ENCODE peak calls at places on chromosomes 12 and 14, in five cellular contexts. One of them, this sample, is unnamed.

GRCh38 chr14:87483651-87484260 is 509.2 kb downstream of the GALC start:
- DNase-seq in naive thymus-derived CD4-positive, alpha-beta T cell: no peak
- DNase-seq in GM23248: peak; percentile 21
- DNase-seq in adipocyte: no peak
- DNase-seq in WERI-Rb-1: no peak
- DNase-seq in this sample: no peak

GRCh38 chr12:9673404-9674225 is 4.1 kb downstream of the CLEC2D start:
- DNase-seq in naive thymus-derived CD4-positive, alpha-beta T cell: peak; percentile 36
- DNase-seq in WERI-Rb-1: no peak
- DNase-seq in GM23248: peak; percentile 89
- DNase-seq in adipocyte: peak; percentile 71
- DNase-seq in this sample: peak; percentile 91

GRCh38 chr14:87111741-87112140 is 881.2 kb downstream of the GALC start:
- DNase-seq in GM23248: no peak
- DNase-seq in naive thymus-derived CD4-positive, alpha-beta T cell: no peak
- DNase-seq in adipocyte: no peak
- DNase-seq in WERI-Rb-1: no peak
- DNase-seq in this sample: no peak

GRCh38 chr12:124636138-124636968 is 68.9 kb upstream of the NCOR2 start:
- DNase-seq in naive thymus-derived CD4-positive, alpha-beta T cell: peak; percentile 45
- DNase-seq in WERI-Rb-1: peak; percentile 44
- DNase-seq in GM23248: peak; percentile 66
- DNase-seq in adipocyte: no peak
- DNase-seq in this sample: peak; percentile 95

GRCh38 chr14:100835278-100836052 is 9.5 kb downstream of the MEG3 start:
- DNase-seq in GM23248: no peak
- DNase-seq in WERI-Rb-1: no peak
- DNase-seq in adipocyte: no peak
- DNase-seq in naive thymus-derived CD4-positive, alpha-beta T cell: no peak
- DNase-seq in this sample: no peak

GRCh38 chr12:48818831-48819590 is 715 bp downstream of the CACNB3 start:
- DNase-seq in GM23248: peak; percentile 43
- DNase-seq in naive thymus-derived CD4-positive, alpha-beta T cell: peak; percentile 23
- DNase-seq in WERI-Rb-1: peak; percentile 39
- DNase-seq in adipocyte: no peak
- DNase-seq in this sample: peak; percentile 25

GRCh38 chr12:46608431-46609280 is 217.1 kb downstream of the SLC38A4 start:
- DNase-seq in adipocyte: peak; percentile 70
- DNase-seq in WERI-Rb-1: no peak
- DNase-seq in naive thymus-derived CD4-positive, alpha-beta T cell: no peak
- DNase-seq in GM23248: peak; percentile 81
- DNase-seq in this sample: no peak

GRCh38 chr12:106417926-106418910 is 60.7 kb downstream of the POLR3B start:
- DNase-seq in GM23248: peak; percentile 75
- DNase-seq in WERI-Rb-1: no peak
- DNase-seq in naive thymus-derived CD4-positive, alpha-beta T cell: no peak
- DNase-seq in adipocyte: peak; percentile 68
- DNase-seq in this sample: no peak

GRCh38 chr12:57614178-57614947 is 3.1 kb downstream of the ARHGEF25 start:
- DNase-seq in adipocyte: no peak
- DNase-seq in GM23248: peak; percentile 45
- DNase-seq in WERI-Rb-1: no peak
- DNase-seq in naive thymus-derived CD4-positive, alpha-beta T cell: no peak
- DNase-seq in this sample: no peak

GRCh38 chr14:46573518-46573917 is 78.1 kb downstream of the RPL10L start:
- DNase-seq in GM23248: no peak
- DNase-seq in WERI-Rb-1: no peak
- DNase-seq in adipocyte: no peak
- DNase-seq in naive thymus-derived CD4-positive, alpha-beta T cell: no peak
- DNase-seq in this sample: no peak

GRCh38 chr12:27245039-27245438 is 953 bp downstream of the STK38L start:
- DNase-seq in adipocyte: peak; percentile 35
- DNase-seq in GM23248: peak; percentile 29
- DNase-seq in WERI-Rb-1: no peak
- DNase-seq in naive thymus-derived CD4-positive, alpha-beta T cell: no peak
- DNase-seq in this sample: no peak

GRCh38 chr12:8849785-8850184 is 27.4 kb downstream of the A2ML1 start:
- DNase-seq in GM23248: no peak
- DNase-seq in WERI-Rb-1: no peak
- DNase-seq in adipocyte: no peak
- DNase-seq in naive thymus-derived CD4-positive, alpha-beta T cell: no peak
- DNase-seq in this sample: no peak

GRCh38 chr14:69828372-69828771 is 31.3 kb upstream of the SLC10A1 start:
- DNase-seq in WERI-Rb-1: no peak
- DNase-seq in GM23248: no peak
- DNase-seq in adipocyte: no peak
- DNase-seq in naive thymus-derived CD4-positive, alpha-beta T cell: no peak
- DNase-seq in this sample: peak; percentile 84

GRCh38 chr12:27081668-27082091 is 698 bp downstream of the C12orf71 start:
- DNase-seq in naive thymus-derived CD4-positive, alpha-beta T cell: no peak
- DNase-seq in WERI-Rb-1: peak; percentile 17
- DNase-seq in GM23248: peak; percentile 62
- DNase-seq in adipocyte: no peak
- DNase-seq in this sample: peak; percentile 6

GRCh38 chr12:111441107-111441928 is 35.6 kb downstream of the SH2B3 start:
- DNase-seq in adipocyte: no peak
- DNase-seq in WERI-Rb-1: no peak
- DNase-seq in naive thymus-derived CD4-positive, alpha-beta T cell: no peak
- DNase-seq in GM23248: no peak
- DNase-seq in this sample: no peak

GRCh38 chr12:9880532-9880931 is 757 bp upstream of the KLRF2 start:
- DNase-seq in WERI-Rb-1: no peak
- DNase-seq in GM23248: peak; percentile 10
- DNase-seq in naive thymus-derived CD4-positive, alpha-beta T cell: no peak
- DNase-seq in adipocyte: no peak
- DNase-seq in this sample: no peak

GRCh38 chr12:47870175-47870781 is 34.5 kb downstream of the VDR start:
- DNase-seq in GM23248: peak; percentile 69
- DNase-seq in adipocyte: peak; percentile 77
- DNase-seq in naive thymus-derived CD4-positive, alpha-beta T cell: no peak
- DNase-seq in WERI-Rb-1: peak; percentile 56
- DNase-seq in this sample: peak; percentile 28

GRCh38 chr14:98571104-98571503 is 700.9 kb downstream of the BCL11B start:
- DNase-seq in adipocyte: no peak
- DNase-seq in naive thymus-derived CD4-positive, alpha-beta T cell: no peak
- DNase-seq in WERI-Rb-1: no peak
- DNase-seq in GM23248: no peak
- DNase-seq in this sample: no peak

GRCh38 chr14:29971101-29971500 is 43.5 kb upstream of the PRKD1 start:
- DNase-seq in naive thymus-derived CD4-positive, alpha-beta T cell: no peak
- DNase-seq in GM23248: no peak
- DNase-seq in WERI-Rb-1: no peak
- DNase-seq in adipocyte: no peak
- DNase-seq in this sample: no peak

GRCh38 chr12:15853877-15854276 is 28.3 kb upstream of the STRAP start:
- DNase-seq in naive thymus-derived CD4-positive, alpha-beta T cell: no peak
- DNase-seq in GM23248: no peak
- DNase-seq in adipocyte: no peak
- DNase-seq in WERI-Rb-1: no peak
- DNase-seq in this sample: no peak

GRCh38 chr14:61469771-61470170 is 148.4 kb downstream of the PRKCH start:
- DNase-seq in adipocyte: no peak
- DNase-seq in naive thymus-derived CD4-positive, alpha-beta T cell: no peak
- DNase-seq in WERI-Rb-1: peak; percentile 38
- DNase-seq in GM23248: no peak
- DNase-seq in this sample: no peak

GRCh38 chr12:14952295-14952995 is 9.0 kb downstream of the ARHGDIB start:
- DNase-seq in GM23248: peak; percentile 98
- DNase-seq in naive thymus-derived CD4-positive, alpha-beta T cell: peak; percentile 79
- DNase-seq in WERI-Rb-1: no peak
- DNase-seq in adipocyte: peak; percentile 78
- DNase-seq in this sample: peak; percentile 57

GRCh38 chr14:58280954-58281787 is 17.2 kb upstream of the ARID4A start:
- DNase-seq in WERI-Rb-1: no peak
- DNase-seq in GM23248: peak; percentile 85
- DNase-seq in naive thymus-derived CD4-positive, alpha-beta T cell: peak; percentile 56
- DNase-seq in adipocyte: peak; percentile 85
- DNase-seq in this sample: peak; percentile 52

GRCh38 chr14:49481099-49481498 is 105.1 kb downstream of the RPS29 start:
- DNase-seq in GM23248: no peak
- DNase-seq in adipocyte: no peak
- DNase-seq in naive thymus-derived CD4-positive, alpha-beta T cell: no peak
- DNase-seq in WERI-Rb-1: no peak
- DNase-seq in this sample: no peak

GRCh38 chr12:2215709-2216560 is 163.1 kb downstream of the CACNA1C start:
- DNase-seq in GM23248: peak; percentile 17
- DNase-seq in adipocyte: peak; percentile 17
- DNase-seq in naive thymus-derived CD4-positive, alpha-beta T cell: no peak
- DNase-seq in WERI-Rb-1: no peak
- DNase-seq in this sample: no peak

GRCh38 chr14:85090681-85091080 is 439.3 kb upstream of the FLRT2 start:
- DNase-seq in WERI-Rb-1: no peak
- DNase-seq in naive thymus-derived CD4-positive, alpha-beta T cell: no peak
- DNase-seq in GM23248: peak; percentile 40
- DNase-seq in adipocyte: peak; percentile 61
- DNase-seq in this sample: no peak
- H3K9me3 ChIP-seq in WERI-Rb-1: no peaks in the 10 kb centered on the region
- H3K9me3 ChIP-seq in naive thymus-derived CD4-positive, alpha-beta T cell: no peaks in the 10 kb centered on the region
- H3K9me3 ChIP-seq in GM23248: no peaks in the 10 kb centered on the region
- H3K9me3 ChIP-seq in adipocyte: no peaks in the 10 kb centered on the region
- H3K9me3 ChIP-seq in this sample: no peaks in the 10 kb centered on the region

GRCh38 chr14:73460691-73461127 is 2.4 kb upstream of the NUMB start:
- DNase-seq in adipocyte: peak; percentile 50
- DNase-seq in GM23248: peak; percentile 91
- DNase-seq in WERI-Rb-1: no peak
- DNase-seq in naive thymus-derived CD4-positive, alpha-beta T cell: no peak
- DNase-seq in this sample: no peak

GRCh38 chr14:73463411-73463810 is 5.1 kb upstream of the NUMB start:
- DNase-seq in WERI-Rb-1: peak; percentile 19
- DNase-seq in naive thymus-derived CD4-positive, alpha-beta T cell: no peak
- DNase-seq in GM23248: peak; percentile 99
- DNase-seq in adipocyte: peak; percentile 90
- DNase-seq in this sample: peak; percentile 56

GRCh38 chr14:73462815-73463214 is 4.5 kb upstream of the NUMB start:
- DNase-seq in GM23248: peak; percentile 75
- DNase-seq in WERI-Rb-1: no peak
- DNase-seq in naive thymus-derived CD4-positive, alpha-beta T cell: no peak
- DNase-seq in adipocyte: peak; percentile 58
- DNase-seq in this sample: no peak

GRCh38 chr14:73461478-73462077 is 3.2 kb upstream of the NUMB start:
- DNase-seq in GM23248: no peak
- DNase-seq in naive thymus-derived CD4-positive, alpha-beta T cell: no peak
- DNase-seq in adipocyte: no peak
- DNase-seq in WERI-Rb-1: no peak
- DNase-seq in this sample: no peak

DNA sequence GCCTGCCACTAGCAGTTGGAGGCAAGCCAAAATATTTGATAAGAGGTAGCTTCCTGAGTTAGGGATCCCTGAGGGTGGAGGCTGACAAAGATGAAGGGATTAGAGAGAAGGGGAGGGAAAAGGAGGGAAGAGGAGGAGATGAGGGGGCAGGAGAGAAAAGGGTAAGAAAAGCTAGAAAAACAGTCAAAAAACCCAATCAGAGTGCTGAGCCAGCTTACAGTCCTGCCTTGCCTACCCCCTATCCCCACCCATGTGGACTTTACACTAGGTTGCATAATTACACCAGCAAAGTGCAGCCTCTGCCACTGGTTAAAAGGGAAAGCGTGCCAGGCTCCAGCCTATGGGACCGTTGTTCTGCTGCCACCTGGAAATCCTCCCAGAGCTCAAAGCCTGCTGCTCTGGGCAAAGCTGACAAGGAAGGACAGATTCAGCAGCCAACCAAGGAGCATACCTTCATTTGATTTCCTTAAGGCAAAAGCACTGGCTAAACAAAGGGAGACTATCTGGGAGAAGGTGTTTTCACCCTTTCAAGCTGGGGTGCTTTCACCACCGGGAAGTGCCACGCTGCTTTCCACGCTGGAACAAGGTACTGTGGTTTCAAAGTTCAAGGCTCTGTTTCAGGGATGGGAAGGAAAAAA is 3.9 kb upstream of the NUMB start:
- DNase-seq in WERI-Rb-1: peak; percentile 14
- DNase-seq in adipocyte: peak; percentile 62
- DNase-seq in naive thymus-derived CD4-positive, alpha-beta T cell: no peak
- DNase-seq in GM23248: peak; percentile 64
- DNase-seq in this sample: peak; percentile 65
- H3K4me3 ChIP-seq in WERI-Rb-1: no peak overlapping the region
- H3K4me3 ChIP-seq in adipocyte: peak overlapping the region; percentile 65
- H3K4me3 ChIP-seq in naive thymus-derived CD4-positive, alpha-beta T cell: no peak overlapping the region
- H3K4me3 ChIP-seq in GM23248: peak overlapping the region; percentile 59
- H3K4me3 ChIP-seq in this sample: no peak overlapping the region

GRCh38 chr14:67522270-67522669 is 10.8 kb upstream of the PLEKHH1 start:
- DNase-seq in naive thymus-derived CD4-positive, alpha-beta T cell: no peak
- DNase-seq in WERI-Rb-1: no peak
- DNase-seq in GM23248: no peak
- DNase-seq in adipocyte: no peak
- DNase-seq in this sample: no peak
- H3K27me3 ChIP-seq in naive thymus-derived CD4-positive, alpha-beta T cell: no peaks in the 10 kb centered on the region
- H3K27me3 ChIP-seq in WERI-Rb-1: no peaks in the 10 kb centered on the region
- H3K27me3 ChIP-seq in GM23248: peaks cover 78% of the 10 kb centered on the region
- H3K27me3 ChIP-seq in adipocyte: peaks cover 60% of the 10 kb centered on the region
- H3K27me3 ChIP-seq in this sample: no peaks in the 10 kb centered on the region

DNA sequence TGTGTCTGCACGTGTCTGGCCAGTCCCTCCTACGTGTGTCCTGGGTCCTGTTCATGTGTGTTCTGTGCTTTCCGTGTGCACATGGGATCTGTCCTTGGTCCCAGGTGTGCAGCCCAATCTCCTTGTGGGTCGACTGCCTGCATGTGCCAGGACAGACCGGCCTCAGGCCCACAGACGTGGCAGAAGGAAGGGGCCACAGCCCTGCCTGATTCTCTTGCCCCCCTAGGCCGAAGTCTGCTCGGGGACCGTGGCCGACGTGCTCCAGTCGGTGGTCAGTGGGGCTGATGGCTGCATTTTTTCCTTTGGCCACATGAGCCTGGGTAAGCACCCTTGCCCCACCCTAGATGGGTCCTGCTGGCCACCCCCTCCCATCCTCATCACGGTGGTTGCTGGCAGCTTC is 34.0 kb downstream of the KIF26A start:
- DNase-seq in WERI-Rb-1: no peak
- DNase-seq in adipocyte: no peak
- DNase-seq in GM23248: no peak
- DNase-seq in naive thymus-derived CD4-positive, alpha-beta T cell: no peak
- DNase-seq in this sample: no peak
- H3K9me3 ChIP-seq in WERI-Rb-1: no peaks in the 10 kb centered on the region
- H3K9me3 ChIP-seq in adipocyte: no peaks in the 10 kb centered on the region
- H3K9me3 ChIP-seq in GM23248: no peaks in the 10 kb centered on the region
- H3K9me3 ChIP-seq in naive thymus-derived CD4-positive, alpha-beta T cell: no peaks in the 10 kb centered on the region
- H3K9me3 ChIP-seq in this sample: no peaks in the 10 kb centered on the region

GRCh38 chr14:92443741-92444140 is 69.8 kb upstream of the RIN3 start:
- DNase-seq in GM23248: no peak
- DNase-seq in WERI-Rb-1: no peak
- DNase-seq in naive thymus-derived CD4-positive, alpha-beta T cell: no peak
- DNase-seq in adipocyte: no peak
- DNase-seq in this sample: no peak
- H3K4me3 ChIP-seq in GM23248: no peak overlapping the region
- H3K4me3 ChIP-seq in WERI-Rb-1: no peak overlapping the region
- H3K4me3 ChIP-seq in naive thymus-derived CD4-positive, alpha-beta T cell: no peak overlapping the region
- H3K4me3 ChIP-seq in adipocyte: no peak overlapping the region
- H3K4me3 ChIP-seq in this sample: no peak overlapping the region

GRCh38 chr14:36522972-36523685 is 3.1 kb upstream of the NKX2-1 start:
- DNase-seq in naive thymus-derived CD4-positive, alpha-beta T cell: no peak
- DNase-seq in GM23248: no peak
- DNase-seq in WERI-Rb-1: no peak
- DNase-seq in adipocyte: no peak
- DNase-seq in this sample: no peak
- H3K27me3 ChIP-seq in naive thymus-derived CD4-positive, alpha-beta T cell: peaks cover 6% of the 10 kb centered on the region
- H3K27me3 ChIP-seq in GM23248: peaks cover 93% of the 10 kb centered on the region
- H3K27me3 ChIP-seq in WERI-Rb-1: peaks cover 85% of the 10 kb centered on the region
- H3K27me3 ChIP-seq in adipocyte: peaks cover 98% of the 10 kb centered on the region
- H3K27me3 ChIP-seq in this sample: peaks cover 10% of the 10 kb centered on the region